ENCODE peak calls at places on chromosomes 16 and 17, in eight cellular contexts. O, L, Z, X, V, P, U and H are unnamed samples.

GRCh38 chr17:27296427-27296979 is 2.6 kb downstream of the WSB1 start:
- DNase-seq in O (peak), L (no peak), Z (peak), X (peak), V (no peak), P (no peak), U (no peak), H (no peak)

GRCh38 chr16:88298166-88298881 is 84.4 kb upstream of the ZNF469 start:
- DNase-seq in O (peak), L (no peak), Z (peak), X (peak), V (no peak), P (no peak), U (no peak), H (no peak)

GRCh38 chr16:49405123-49405522 is 31.5 kb downstream of the C16orf78 start:
- DNase-seq in O (no peak), L (no peak), Z (no peak), X (no peak), V (no peak), P (no peak), U (no peak), H (no peak)

GRCh38 chr17:38617074-38617860 is 11.5 kb upstream of the SRCIN1 start:
- DNase-seq in O (no peak), L (peak), Z (no peak), X (no peak), V (no peak), P (no peak), U (no peak), H (no peak)

GRCh38 chr17:48544356-48545021 is 420 bp downstream of the HOXB2 start:
- DNase-seq in O (peak), L (peak), Z (peak), X (peak), V (no peak), P (peak), U (no peak), H (peak)

GRCh38 chr17:50879086-50879485 is 12.9 kb upstream of the TOB1 start:
- DNase-seq in O (no peak), L (no peak), Z (no peak), X (no peak), V (no peak), P (no peak), U (no peak), H (no peak)

GRCh38 chr16:83356266-83356665 is 451.5 kb upstream of the HSBP1 start:
- DNase-seq in O (peak), L (no peak), Z (peak), X (no peak), V (peak), P (no peak), U (peak), H (no peak)

GRCh38 chr16:71507061-71507460 is 17.9 kb upstream of the ZNF19 start:
- DNase-seq in O (no peak), L (no peak), Z (no peak), X (no peak), V (no peak), P (no peak), U (no peak), H (no peak)

GRCh38 chr16:51164167-51164566 is 13.1 kb upstream of the SALL1 start:
- DNase-seq in O (peak), L (no peak), Z (no peak), X (no peak), V (no peak), P (no peak), U (no peak), H (no peak)

GRCh38 chr17:18040287-18040858 is 1.2 kb downstream of the GID4 start:
- DNase-seq in O (no peak), L (no peak), Z (no peak), X (no peak), V (peak), P (no peak), U (no peak), H (no peak)

GRCh38 chr16:66416981-66417700 is 10.0 kb upstream of the BEAN1 start:
- DNase-seq in O (no peak), L (no peak), Z (no peak), X (no peak), V (no peak), P (peak), U (no peak), H (no peak)

GRCh38 chr16:17744903-17745581 is 274.3 kb upstream of the XYLT1 start:
- DNase-seq in O (no peak), L (no peak), Z (no peak), X (peak), V (no peak), P (no peak), U (no peak), H (no peak)

GRCh38 chr17:79237448-79238053 is 162.9 kb downstream of the ENGASE start:
- DNase-seq in O (no peak), L (no peak), Z (no peak), X (peak), V (no peak), P (no peak), U (no peak), H (no peak)

GRCh38 chr17:76793775-76794174 is 55.9 kb downstream of the MFSD11 start:
- DNase-seq in O (peak), L (no peak), Z (peak), X (no peak), V (peak), P (no peak), U (no peak), H (no peak)

GRCh38 chr16:17499223-17499902 is 28.6 kb upstream of the XYLT1 start:
- DNase-seq in O (no peak), L (no peak), Z (no peak), X (no peak), V (no peak), P (no peak), U (no peak), H (no peak)

GRCh38 chr17:68759002-68759342 is 157.8 kb upstream of the FAM20A start:
- DNase-seq in O (no peak), L (no peak), Z (no peak), X (no peak), V (no peak), P (no peak), U (no peak), H (no peak)
- H3K27ac ChIP-seq in O (no peak), L (no peak), Z (peak), X (peak), V (no peak), P (peak), U (no peak), H (no peak)

GRCh38 chr16:29911676-29912010 is 11.4 kb downstream of the ASPHD1 start:
- DNase-seq in O (no peak), L (no peak), Z (no peak), X (no peak), V (no peak), P (no peak), U (no peak), H (no peak)

GRCh38 chr16:29912087-29912486 is 11.8 kb downstream of the ASPHD1 start:
- DNase-seq in O (no peak), L (no peak), Z (no peak), X (no peak), V (no peak), P (no peak), U (no peak), H (no peak)

GRCh38 chr16:29916979-29917378 is 9.0 kb downstream of the KCTD13 start:
- DNase-seq in O (no peak), L (no peak), Z (no peak), X (no peak), V (no peak), P (no peak), U (no peak), H (no peak)

GRCh38 chr16:29913514-29913913 is 12.5 kb downstream of the KCTD13 start:
- DNase-seq in O (no peak), L (no peak), Z (no peak), X (no peak), V (no peak), P (no peak), U (no peak), H (no peak)

GRCh38 chr16:29915590-29916247 is 10.3 kb downstream of the KCTD13 start:
- DNase-seq in O (peak), L (no peak), Z (peak), X (no peak), V (no peak), P (no peak), U (no peak), H (no peak)
- H3K27ac ChIP-seq in O (peak), L (no peak), Z (no peak), X (no peak), V (no peak), P (no peak), U (no peak), H (no peak)

DNA sequence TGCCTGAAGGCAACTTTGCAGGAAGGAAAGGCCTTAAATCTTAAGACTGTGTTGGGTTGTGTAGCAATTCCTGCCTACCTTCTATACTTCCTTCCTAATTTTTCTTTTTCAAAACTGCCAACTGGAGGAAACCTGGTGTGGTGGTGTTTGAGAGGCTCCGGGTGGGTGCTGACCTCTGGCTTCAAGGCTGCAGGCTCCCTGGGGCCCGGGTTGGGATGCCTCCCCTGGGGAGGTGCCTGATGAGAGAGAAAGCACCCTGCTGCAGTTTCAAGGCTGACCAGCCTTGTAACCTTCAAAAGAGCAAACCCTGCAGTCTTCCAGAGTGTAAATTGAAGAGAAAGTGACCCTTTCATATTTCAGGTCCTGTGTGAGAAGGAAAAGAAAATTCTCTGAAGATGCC is 55.9 kb downstream of the MSI2 start:
- DNase-seq in O (no peak), L (no peak), Z (no peak), X (no peak), V (no peak), P (no peak), U (no peak), H (no peak)
- H3K27ac ChIP-seq in O (no peak), L (no peak), Z (no peak), X (no peak), V (no peak), P (peak), U (no peak), H (no peak)

DNA sequence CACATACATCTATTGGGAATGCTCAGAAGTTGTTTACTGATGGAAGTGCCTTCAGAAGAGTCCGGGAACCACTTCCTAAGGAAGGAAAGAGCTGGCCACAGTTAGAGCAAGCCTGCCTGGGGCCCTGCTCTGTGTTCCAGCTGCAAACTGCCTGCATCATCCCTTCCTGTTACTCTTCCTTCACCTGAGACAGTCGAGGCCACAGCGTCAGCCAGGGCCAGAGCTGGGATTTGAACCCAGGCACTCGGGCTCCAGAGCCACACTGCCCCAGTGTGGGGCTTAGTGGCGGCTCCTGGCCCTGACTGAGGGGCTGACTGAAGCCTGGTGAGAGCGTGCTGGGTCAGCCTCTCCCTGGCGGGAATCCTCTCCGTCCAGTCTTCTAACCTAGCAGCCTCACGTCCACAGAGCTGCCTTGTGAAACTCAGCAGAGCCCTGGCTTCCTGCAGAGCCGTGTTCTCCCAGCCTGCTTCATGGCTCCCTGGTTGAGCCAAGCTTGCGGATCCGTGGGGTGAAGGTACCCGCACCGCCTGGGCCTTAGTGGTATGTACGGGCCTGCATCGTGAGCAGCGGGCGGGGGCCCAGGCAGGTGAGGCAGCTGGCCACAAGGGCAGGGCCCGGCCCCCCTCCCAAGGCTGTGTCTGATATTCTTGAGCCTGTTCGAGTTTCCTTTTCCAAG is 4.6 kb upstream of the C17orf99 start:
- DNase-seq in O (no peak), L (no peak), Z (no peak), X (peak), V (no peak), P (no peak), U (no peak), H (no peak)
- H3K27ac ChIP-seq in O (no peak), L (no peak), Z (no peak), X (no peak), V (no peak), P (peak), U (no peak), H (peak)

GRCh38 chr17:8053600-8053999 is 14.7 kb downstream of the ALOX15B start:
- DNase-seq in O (no peak), L (no peak), Z (no peak), X (no peak), V (no peak), P (no peak), U (no peak), H (no peak)
- H3K27ac ChIP-seq in O (no peak), L (no peak), Z (no peak), X (no peak), V (no peak), P (no peak), U (no peak), H (no peak)

GRCh38 chr17:72525225-72525988 is 404.6 kb downstream of the SOX9 start:
- DNase-seq in O (no peak), L (no peak), Z (no peak), X (peak), V (no peak), P (peak), U (no peak), H (no peak)
- H3K27ac ChIP-seq in O (no peak), L (no peak), Z (no peak), X (no peak), V (no peak), P (peak), U (no peak), H (no peak)

GRCh38 chr17:20995873-20996723 is 46.7 kb downstream of the USP22 start:
- DNase-seq in O (no peak), L (no peak), Z (no peak), X (peak), V (no peak), P (no peak), U (no peak), H (no peak)
- H3K27ac ChIP-seq in O (no peak), L (no peak), Z (peak), X (no peak), V (no peak), P (no peak), U (peak), H (no peak)

GRCh38 chr16:89536886-89537548 is 23.5 kb upstream of the RPL13 start:
- DNase-seq in O (no peak), L (no peak), Z (no peak), X (peak), V (no peak), P (no peak), U (peak), H (no peak)

GRCh38 chr16:89537549-89537925 is 22.9 kb upstream of the RPL13 start:
- DNase-seq in O (no peak), L (no peak), Z (no peak), X (peak), V (no peak), P (no peak), U (no peak), H (no peak)

GRCh38 chr16:89540557-89540956 is 19.9 kb upstream of the RPL13 start:
- DNase-seq in O (no peak), L (no peak), Z (no peak), X (peak), V (no peak), P (no peak), U (no peak), H (no peak)

GRCh38 chr16:89536371-89536770 is 24.1 kb upstream of the RPL13 start:
- DNase-seq in O (no peak), L (no peak), Z (no peak), X (peak), V (no peak), P (peak), U (no peak), H (no peak)

DNA sequence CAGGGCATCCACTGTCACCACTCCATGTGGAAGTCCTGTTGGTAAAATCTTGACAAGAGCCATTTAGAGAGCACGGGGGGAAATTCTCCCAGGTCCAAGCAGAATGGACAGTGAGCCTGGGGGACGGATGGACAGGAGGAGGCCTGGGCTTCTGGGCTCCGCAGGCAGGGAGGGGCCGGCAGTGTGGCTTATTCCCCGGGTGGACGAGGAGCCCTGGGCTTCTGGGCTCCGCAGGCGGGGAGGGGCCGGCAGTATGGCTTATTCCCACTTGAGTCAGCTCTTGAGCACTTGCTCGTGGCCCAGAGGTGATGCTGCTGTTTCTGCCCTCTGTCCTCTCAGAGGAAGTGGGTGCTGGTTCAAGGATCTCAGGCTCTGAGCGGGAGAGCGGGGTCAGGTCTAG is 22.2 kb upstream of the RPL13 start:
- DNase-seq in O (no peak), L (no peak), Z (no peak), X (peak), V (no peak), P (no peak), U (no peak), H (no peak)
- H3K27ac ChIP-seq in O (no peak), L (no peak), Z (no peak), X (no peak), V (no peak), P (no peak), U (peak), H (no peak)